ENCODE peak calls at places on chromosomes 5 and 9, in seven cellular contexts. N is fibroblast of the conjunctiva; A is EH; G is uterus; M is activated CD8-positive, alpha-beta memory T cell treated with anti-CD3 and anti-CD28 coated beads for 4 hours; U is HEK293T; O is Ammon's horn. P is an unnamed sample.

GRCh38 chr9:114495992-114496391 is 9.3 kb downstream of the WHRN start:
- DNase-seq in G (no peak), A (no peak), U (no peak), O (no peak), N (no peak), M (no peak), P (no peak)

GRCh38 chr5:122078116-122078865 is at the start of gene LOX:
- DNase-seq in N (peak; percentile 95), M (no peak), G (peak; percentile 86), U (peak; percentile 68), O (peak; percentile 18), A (peak; percentile 99), P (peak; percentile 56)

GRCh38 chr5:34743878-34744277 is 87.8 kb downstream of the RAI14 start:
- DNase-seq in O (no peak), G (no peak), U (no peak), M (no peak), A (peak; percentile 99), N (peak; percentile 58), P (no peak)

GRCh38 chr5:134581241-134581981 is 51.2 kb downstream of the SAR1B start:
- DNase-seq in U (no peak), A (no peak), M (no peak), G (peak; percentile 46), O (no peak), N (no peak), P (no peak)

GRCh38 chr5:123129811-123130210 is 40.8 kb downstream of the PRDM6 start:
- DNase-seq in U (no peak), G (no peak), N (no peak), O (no peak), A (no peak), M (no peak), P (no peak)

GRCh38 chr5:135834639-135835529 is at the start of gene SLC25A48:
- DNase-seq in N (peak; percentile 2), A (peak; percentile 34), O (peak; percentile 64), M (no peak), G (no peak), U (peak; percentile 85), P (peak; percentile 86)

GRCh38 chr9:131153585-131153984 is 28.2 kb downstream of the NUP214 start:
- DNase-seq in G (no peak), U (no peak), N (no peak), A (no peak), M (no peak), O (no peak), P (no peak)

GRCh38 chr5:180126716-180127681 is 55.4 kb upstream of the RNF130 start:
- DNase-seq in O (no peak), M (no peak), U (peak; percentile 86), G (no peak), A (peak; percentile 4), N (no peak), P (peak; percentile 69)

GRCh38 chr5:122401991-122402710 is 90.1 kb downstream of the SNCAIP start:
- DNase-seq in O (no peak), M (no peak), A (no peak), G (no peak), N (no peak), U (no peak), P (no peak)

P was measured in nephron progenitor cell.